ENCODE peak calls at places on chromosomes 16 and 17, in six cellular contexts. I is GM12865, C is pancreas, Z is right lobe of liver, K is endothelial cell, M is IMR-90. T is an unnamed sample.

GRCh38 chr16:81997738-81998137 is 13.5 kb downstream of the SDR42E1 start:
- DNase-seq in I (no peak), C (no peak), Z (no peak), K (no peak), M (peak; percentile 81), T (no peak)

GRCh38 chr17:4364622-4365041 is 1.8 kb downstream of the UBE2G1 start:
- DNase-seq in I (no peak), C (no peak), Z (peak; percentile 42), K (no peak), M (no peak), T (no peak)

GRCh38 chr17:57989011-57989345 is 924 bp upstream of the VEZF1 start:
- DNase-seq in I (no peak), C (no peak), Z (no peak), K (no peak), M (peak; percentile 50), T (no peak)

GRCh38 chr17:69142473-69142802 is 743 bp upstream of the ABCA6 start:
- DNase-seq in I (no peak), C (no peak), Z (no peak), K (no peak), M (peak; percentile 33), T (no peak)

GRCh38 chr16:63813862-63814261 is 1308.0 kb downstream of the CDH11 start:
- DNase-seq in I (no peak), C (no peak), Z (no peak), K (no peak), M (no peak), T (no peak)

GRCh38 chr17:1561420-1562177 is 993 bp downstream of the PITPNA start:
- DNase-seq in I (peak; percentile 48), C (peak; percentile 59), Z (no peak), K (peak; percentile 40), M (no peak), T (peak; percentile 32)

GRCh38 chr17:76735006-76735405 is 2.1 kb downstream of the SRSF2 start:
- DNase-seq in I (peak; percentile 75), C (no peak), Z (no peak), K (no peak), M (peak; percentile 53), T (no peak)

GRCh38 chr17:38429476-38430100 is 1.3 kb downstream of the ARHGAP23 start:
- DNase-seq in I (no peak), C (no peak), Z (no peak), K (no peak), M (no peak), T (no peak)

GRCh38 chr16:87328846-87329245 is 11.7 kb upstream of the C16orf95 start:
- DNase-seq in I (no peak), C (peak; percentile 11), Z (no peak), K (no peak), M (no peak), T (no peak)

GRCh38 chr17:74949455-74950115 is 13.9 kb downstream of the OTOP3 start:
- DNase-seq in I (no peak), C (peak; percentile 38), Z (no peak), K (no peak), M (no peak), T (no peak)

GRCh38 chr17:61149106-61149505 is 250.5 kb upstream of the TBX2 start:
- DNase-seq in I (no peak), C (no peak), Z (no peak), K (no peak), M (no peak), T (no peak)

GRCh38 chr16:73483934-73484712 is 436.2 kb upstream of the ZFHX3 start:
- DNase-seq in I (no peak), C (no peak), Z (no peak), K (no peak), M (no peak), T (no peak)

GRCh38 chr17:82246365-82247174 is 17.7 kb downstream of the SLC16A3 start:
- DNase-seq in I (no peak), C (peak; percentile 39), Z (no peak), K (no peak), M (peak; percentile 63), T (no peak)

GRCh38 chr16:12613131-12613991 is 190.3 kb downstream of the CPPED1 start:
- DNase-seq in I (peak; percentile 48), C (no peak), Z (peak; percentile 72), K (no peak), M (peak; percentile 39), T (no peak)

GRCh38 chr17:50683434-50684287 is 24.1 kb downstream of the ANKRD40 start:
- DNase-seq in I (no peak), C (no peak), Z (no peak), K (no peak), M (no peak), T (no peak)

GRCh38 chr16:55046513-55046912 is 115.8 kb downstream of the IRX5 start:
- DNase-seq in I (no peak), C (no peak), Z (no peak), K (no peak), M (no peak), T (no peak)

GRCh38 chr17:1162116-1162855 is 17.5 kb downstream of the ABR start:
- DNase-seq in I (no peak), C (no peak), Z (no peak), K (no peak), M (no peak), T (no peak)

GRCh38 chr17:38742431-38743308 is 5.5 kb downstream of the PCGF2 start:
- DNase-seq in I (no peak), C (peak; percentile 65), Z (no peak), K (no peak), M (peak; percentile 84), T (no peak)

GRCh38 chr16:66899945-66900688 is 18.6 kb downstream of the CDH16 start:
- DNase-seq in I (no peak), C (peak; percentile 94), Z (no peak), K (peak; percentile 30), M (peak; percentile 79), T (no peak)

DNA sequence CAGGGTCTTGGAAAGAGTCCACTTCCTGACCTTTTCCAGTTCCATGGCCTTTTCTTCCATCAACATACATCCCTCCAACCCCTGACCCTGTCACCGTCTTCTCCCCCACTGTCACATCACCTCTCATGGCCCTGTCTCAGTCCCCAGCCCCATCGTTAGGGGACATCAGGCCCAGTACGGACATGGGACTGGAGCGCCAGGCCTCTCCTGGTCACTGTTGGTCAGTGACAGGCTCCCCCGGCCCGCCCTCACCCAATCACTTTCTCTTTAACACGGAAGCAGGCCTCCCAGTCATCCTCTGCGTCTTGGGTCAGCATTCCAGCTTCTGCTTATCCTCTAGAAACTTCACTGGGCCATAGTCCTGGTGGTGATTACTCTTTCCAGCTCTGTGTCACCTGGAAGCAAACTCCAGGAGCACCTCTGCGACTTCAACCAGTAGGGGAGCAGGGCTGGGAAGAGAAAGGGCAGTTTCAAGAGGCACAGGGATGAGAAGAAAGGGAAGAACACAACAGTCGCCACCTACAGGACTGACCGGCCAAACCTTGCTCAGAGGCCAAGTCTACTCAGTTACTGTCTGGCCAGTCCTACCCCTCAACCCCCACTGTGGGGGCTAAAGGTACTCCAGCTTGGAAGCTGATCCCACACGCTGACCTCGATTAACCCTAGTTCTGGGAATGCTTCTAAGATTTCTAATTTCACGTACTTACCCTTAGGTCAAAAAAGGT is 15.9 kb upstream of the ICAM2 start:
- DNase-seq in I (no peak), C (no peak), Z (peak; percentile 36), K (no peak), M (no peak), T (no peak)
- TF ChIP-seq CTCF in I (no peak), C (no peak), Z (peak; percentile 4), K (no peak), M (no peak), T (no peak)

GRCh38 chr16:77660311-77660710 is 62.0 kb upstream of the NUDT7 start:
- DNase-seq in I (peak; percentile 9), C (no peak), Z (no peak), K (peak; percentile 16), M (peak; percentile 52), T (no peak)
- TF ChIP-seq CTCF in I (peak; percentile 20), C (no peak), Z (peak; percentile 47), K (peak; percentile 57), M (peak; percentile 52), T (peak; percentile 66)

GRCh38 chr16:2512920-2513404 is 790 bp upstream of the ATP6V0C start:
- DNase-seq in I (no peak), C (peak; percentile 69), Z (peak; percentile 57), K (no peak), M (no peak), T (no peak)
- TF ChIP-seq CTCF in I (peak; percentile 18), C (no peak), Z (no peak), K (no peak), M (no peak), T (peak; percentile 31)

GRCh38 chr17:78406396-78406795 is 27.9 kb downstream of the PGS1 start:
- DNase-seq in I (no peak), C (no peak), Z (no peak), K (no peak), M (no peak), T (no peak)
- TF ChIP-seq CTCF in I (no peak), C (no peak), Z (no peak), K (no peak), M (no peak), T (no peak)

GRCh38 chr16:7921360-7921759 is 588.7 kb downstream of the RBFOX1 start:
- DNase-seq in I (no peak), C (no peak), Z (no peak), K (no peak), M (no peak), T (no peak)
- TF ChIP-seq CTCF in I (no peak), C (no peak), Z (no peak), K (no peak), M (no peak), T (no peak)

GRCh38 chr17:16304832-16305231 is 48.4 kb downstream of the CENPV start:
- DNase-seq in I (peak; percentile 40), C (no peak), Z (no peak), K (peak; percentile 26), M (peak; percentile 56), T (peak; percentile 17)
- TF ChIP-seq CTCF in I (peak; percentile 56), C (no peak), Z (peak; percentile 47), K (no peak), M (peak; percentile 52), T (peak; percentile 61)

GRCh38 chr16:68084504-68085258 is 489 bp upstream of the NFATC3 start:
- DNase-seq in I (peak; percentile 95), C (peak; percentile 81), Z (peak; percentile 94), K (peak; percentile 77), M (peak; percentile 61), T (peak; percentile 84)

GRCh38 chr16:68082596-68083238 is 2.5 kb upstream of the NFATC3 start:
- DNase-seq in I (no peak), C (no peak), Z (peak; percentile 40), K (no peak), M (no peak), T (no peak)

GRCh38 chr16:68083239-68083781 is 1.9 kb upstream of the NFATC3 start:
- DNase-seq in I (no peak), C (no peak), Z (peak; percentile 33), K (no peak), M (no peak), T (no peak)

GRCh38 chr16:68085259-68086071 is at the start of gene NFATC3:
- DNase-seq in I (peak; percentile 99), C (peak; percentile 99), Z (peak; percentile 99), K (peak; percentile 98), M (peak; percentile 94), T (peak; percentile 93)

GRCh38 chr16:68083861-68084503 is 1.2 kb upstream of the NFATC3 start:
- DNase-seq in I (no peak), C (peak; percentile 55), Z (no peak), K (peak; percentile 25), M (peak; percentile 37), T (no peak)
- TF ChIP-seq CTCF in I (no peak), C (no peak), Z (no peak), K (no peak), M (peak; percentile 9), T (no peak)

GRCh38 chr17:5607946-5608345 is 23.6 kb upstream of the NLRP1 start:
- DNase-seq in I (no peak), C (no peak), Z (no peak), K (no peak), M (no peak), T (no peak)
- TF ChIP-seq CTCF in I (no peak), C (no peak), Z (no peak), K (no peak), M (no peak), T (no peak)